ENCODE peak calls at places on chromosome 3, in ten cellular contexts. One of them, this sample, is unnamed. For H3K4me1, the result is how much of the 10 kb centered on the place peaks cover.

GRCh38 chr3:159936541-159936940 is 52.1 kb upstream of the IL12A start:
- DNase-seq in CD8-positive, alpha-beta T cell: no peak
- DNase-seq in testis: no peak
- DNase-seq in H1: no peak
- DNase-seq in cardiac muscle cell: no peak
- DNase-seq in neural progenitor cell: no peak
- DNase-seq in sigmoid colon: no peak
- DNase-seq in CD8-positive, alpha-beta memory T cell: no peak
- DNase-seq in colonic mucosa: no peak
- DNase-seq in A549: no peak
- DNase-seq in this sample: no peak

GRCh38 chr3:184489457-184489856 is 72.1 kb upstream of the EPHB3 start:
- DNase-seq in CD8-positive, alpha-beta T cell: no peak
- DNase-seq in testis: no peak
- DNase-seq in H1: no peak
- DNase-seq in cardiac muscle cell: peak
- DNase-seq in neural progenitor cell: no peak
- DNase-seq in sigmoid colon: no peak
- DNase-seq in CD8-positive, alpha-beta memory T cell: no peak
- DNase-seq in colonic mucosa: no peak
- DNase-seq in A549: no peak
- DNase-seq in this sample: no peak

GRCh38 chr3:182000454-182000853 is 288.7 kb downstream of the SOX2 start:
- DNase-seq in CD8-positive, alpha-beta T cell: no peak
- DNase-seq in testis: no peak
- DNase-seq in H1: no peak
- DNase-seq in cardiac muscle cell: no peak
- DNase-seq in neural progenitor cell: peak
- DNase-seq in sigmoid colon: no peak
- DNase-seq in CD8-positive, alpha-beta memory T cell: no peak
- DNase-seq in colonic mucosa: no peak
- DNase-seq in A549: no peak
- DNase-seq in this sample: no peak

GRCh38 chr3:38354588-38355344 is 8.2 kb downstream of the XYLB start:
- DNase-seq in CD8-positive, alpha-beta T cell: no peak
- DNase-seq in testis: no peak
- DNase-seq in H1: no peak
- DNase-seq in cardiac muscle cell: peak
- DNase-seq in neural progenitor cell: no peak
- DNase-seq in sigmoid colon: no peak
- DNase-seq in CD8-positive, alpha-beta memory T cell: no peak
- DNase-seq in colonic mucosa: peak
- DNase-seq in A549: no peak
- DNase-seq in this sample: peak

GRCh38 chr3:170429050-170429449 is 10.4 kb downstream of the CLDN11 start:
- DNase-seq in CD8-positive, alpha-beta T cell: no peak
- DNase-seq in testis: no peak
- DNase-seq in H1: no peak
- DNase-seq in cardiac muscle cell: peak
- DNase-seq in neural progenitor cell: peak
- DNase-seq in sigmoid colon: no peak
- DNase-seq in CD8-positive, alpha-beta memory T cell: no peak
- DNase-seq in colonic mucosa: no peak
- DNase-seq in A549: no peak
- DNase-seq in this sample: no peak

GRCh38 chr3:27423463-27423862 is 54.3 kb upstream of the NEK10 start:
- DNase-seq in CD8-positive, alpha-beta T cell: no peak
- DNase-seq in testis: no peak
- DNase-seq in H1: no peak
- DNase-seq in cardiac muscle cell: peak
- DNase-seq in neural progenitor cell: no peak
- DNase-seq in sigmoid colon: no peak
- DNase-seq in CD8-positive, alpha-beta memory T cell: no peak
- DNase-seq in colonic mucosa: no peak
- DNase-seq in A549: no peak
- DNase-seq in this sample: no peak

GRCh38 chr3:126553284-126553811 is 5.4 kb downstream of the C3orf22 start:
- DNase-seq in CD8-positive, alpha-beta T cell: no peak
- DNase-seq in testis: no peak
- DNase-seq in H1: no peak
- DNase-seq in cardiac muscle cell: no peak
- DNase-seq in neural progenitor cell: no peak
- DNase-seq in sigmoid colon: no peak
- DNase-seq in CD8-positive, alpha-beta memory T cell: no peak
- DNase-seq in colonic mucosa: peak
- DNase-seq in A549: no peak
- DNase-seq in this sample: no peak

GRCh38 chr3:16587047-16587702 is 18.0 kb downstream of the DAZL start:
- DNase-seq in CD8-positive, alpha-beta T cell: no peak
- DNase-seq in testis: no peak
- DNase-seq in H1: no peak
- DNase-seq in cardiac muscle cell: no peak
- DNase-seq in neural progenitor cell: peak
- DNase-seq in sigmoid colon: no peak
- DNase-seq in CD8-positive, alpha-beta memory T cell: no peak
- DNase-seq in colonic mucosa: no peak
- DNase-seq in A549: no peak
- DNase-seq in this sample: no peak

GRCh38 chr3:117719316-117719926 is 1009.8 kb downstream of the TUSC7 start:
- DNase-seq in CD8-positive, alpha-beta T cell: no peak
- DNase-seq in testis: no peak
- DNase-seq in H1: no peak
- DNase-seq in cardiac muscle cell: peak
- DNase-seq in neural progenitor cell: peak
- DNase-seq in sigmoid colon: no peak
- DNase-seq in CD8-positive, alpha-beta memory T cell: no peak
- DNase-seq in colonic mucosa: no peak
- DNase-seq in A549: peak
- DNase-seq in this sample: peak

GRCh38 chr3:126984391-126985142 is 1.7 kb downstream of the PLXNA1 start:
- DNase-seq in CD8-positive, alpha-beta T cell: no peak
- DNase-seq in testis: no peak
- DNase-seq in H1: no peak
- DNase-seq in cardiac muscle cell: no peak
- DNase-seq in neural progenitor cell: no peak
- DNase-seq in sigmoid colon: no peak
- DNase-seq in CD8-positive, alpha-beta memory T cell: no peak
- DNase-seq in colonic mucosa: no peak
- DNase-seq in A549: no peak
- DNase-seq in this sample: no peak

GRCh38 chr3:144142151-144142855 is 170.7 kb downstream of the DIPK2A start:
- DNase-seq in CD8-positive, alpha-beta T cell: no peak
- DNase-seq in testis: peak
- DNase-seq in H1: no peak
- DNase-seq in cardiac muscle cell: peak
- DNase-seq in neural progenitor cell: no peak
- DNase-seq in sigmoid colon: no peak
- DNase-seq in CD8-positive, alpha-beta memory T cell: no peak
- DNase-seq in colonic mucosa: no peak
- DNase-seq in A549: no peak
- DNase-seq in this sample: no peak

GRCh38 chr3:158845748-158846350 is 44.0 kb downstream of the MFSD1 start:
- DNase-seq in CD8-positive, alpha-beta T cell: no peak
- DNase-seq in testis: peak
- DNase-seq in H1: no peak
- DNase-seq in cardiac muscle cell: peak
- DNase-seq in neural progenitor cell: peak
- DNase-seq in sigmoid colon: no peak
- DNase-seq in CD8-positive, alpha-beta memory T cell: no peak
- DNase-seq in colonic mucosa: peak
- DNase-seq in A549: peak
- DNase-seq in this sample: peak

GRCh38 chr3:15634671-15635661 is 33.4 kb downstream of the BTD start:
- DNase-seq in CD8-positive, alpha-beta T cell: no peak
- DNase-seq in testis: peak
- DNase-seq in H1: no peak
- DNase-seq in cardiac muscle cell: peak
- DNase-seq in neural progenitor cell: no peak
- DNase-seq in sigmoid colon: peak
- DNase-seq in CD8-positive, alpha-beta memory T cell: no peak
- DNase-seq in colonic mucosa: no peak
- DNase-seq in A549: no peak
- DNase-seq in this sample: no peak

GRCh38 chr3:17162116-17162515 is 277.4 kb downstream of the PLCL2 start:
- DNase-seq in CD8-positive, alpha-beta T cell: no peak
- DNase-seq in testis: no peak
- DNase-seq in H1: no peak
- DNase-seq in cardiac muscle cell: no peak
- DNase-seq in neural progenitor cell: no peak
- DNase-seq in sigmoid colon: no peak
- DNase-seq in CD8-positive, alpha-beta memory T cell: no peak
- DNase-seq in colonic mucosa: no peak
- DNase-seq in A549: no peak
- DNase-seq in this sample: no peak

GRCh38 chr3:132347095-132347494 is 29.9 kb downstream of the ACP3 start:
- DNase-seq in CD8-positive, alpha-beta T cell: no peak
- DNase-seq in testis: no peak
- DNase-seq in H1: no peak
- DNase-seq in cardiac muscle cell: peak
- DNase-seq in neural progenitor cell: no peak
- DNase-seq in sigmoid colon: no peak
- DNase-seq in CD8-positive, alpha-beta memory T cell: no peak
- DNase-seq in colonic mucosa: no peak
- DNase-seq in A549: no peak
- DNase-seq in this sample: no peak

GRCh38 chr3:176919836-176920760 is 277.2 kb downstream of the TBL1XR1 start:
- DNase-seq in CD8-positive, alpha-beta T cell: no peak
- DNase-seq in testis: no peak
- DNase-seq in H1: no peak
- DNase-seq in cardiac muscle cell: peak
- DNase-seq in neural progenitor cell: no peak
- DNase-seq in sigmoid colon: no peak
- DNase-seq in CD8-positive, alpha-beta memory T cell: no peak
- DNase-seq in colonic mucosa: no peak
- DNase-seq in A549: no peak
- DNase-seq in this sample: no peak
- H3K4me3 ChIP-seq in CD8-positive, alpha-beta T cell: no peak
- H3K4me3 ChIP-seq in testis: no peak
- H3K4me3 ChIP-seq in H1: no peak
- H3K4me3 ChIP-seq in cardiac muscle cell: no peak
- H3K4me3 ChIP-seq in neural progenitor cell: no peak
- H3K4me3 ChIP-seq in sigmoid colon: no peak
- H3K4me3 ChIP-seq in CD8-positive, alpha-beta memory T cell: no peak
- H3K4me3 ChIP-seq in colonic mucosa: no peak
- H3K4me3 ChIP-seq in A549: no peak
- H3K4me3 ChIP-seq in this sample: no peak

DNA sequence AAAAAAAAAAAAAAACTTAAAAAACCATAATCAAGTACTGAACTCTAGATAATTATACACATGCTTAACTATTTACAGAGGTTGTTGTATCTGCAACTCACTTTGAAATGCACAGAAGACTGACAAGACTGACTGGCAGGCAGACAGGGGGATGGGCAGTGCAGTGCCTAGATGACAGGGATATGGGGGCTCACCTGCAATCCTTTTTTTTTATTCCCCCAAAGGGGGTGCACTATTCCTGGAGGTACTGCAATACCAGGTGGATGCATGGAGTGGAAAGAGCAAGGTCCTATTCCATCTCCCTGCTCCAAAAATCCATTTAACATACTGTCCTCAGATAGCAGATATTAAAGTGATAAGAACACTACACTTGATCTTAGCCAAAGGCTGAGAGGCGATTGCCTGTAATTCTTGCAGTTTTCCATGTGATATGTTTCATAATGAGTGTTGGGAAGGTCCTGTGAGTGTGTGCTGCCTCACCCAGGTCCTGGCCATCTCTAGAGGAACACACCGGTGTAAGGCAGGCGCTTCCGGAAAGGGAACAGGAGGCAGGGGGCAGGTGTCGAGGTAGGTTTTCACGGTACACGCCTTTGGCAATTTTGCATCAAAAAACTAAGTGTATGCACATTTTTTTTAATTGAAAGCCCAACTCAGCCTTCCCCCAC is 22.7 kb downstream of the SEC61A1 start:
- DNase-seq in CD8-positive, alpha-beta T cell: no peak
- DNase-seq in testis: no peak
- DNase-seq in H1: no peak
- DNase-seq in cardiac muscle cell: no peak
- DNase-seq in neural progenitor cell: no peak
- DNase-seq in sigmoid colon: no peak
- DNase-seq in CD8-positive, alpha-beta memory T cell: no peak
- DNase-seq in colonic mucosa: no peak
- DNase-seq in A549: no peak
- DNase-seq in this sample: no peak
- H3K4me1 ChIP-seq in CD8-positive, alpha-beta T cell: under half
- H3K4me1 ChIP-seq in testis: under half
- H3K4me1 ChIP-seq in H1: under half
- H3K4me1 ChIP-seq in cardiac muscle cell: under half
- H3K4me1 ChIP-seq in neural progenitor cell: under half
- H3K4me1 ChIP-seq in sigmoid colon: under half
- H3K4me1 ChIP-seq in CD8-positive, alpha-beta memory T cell: under half
- H3K4me1 ChIP-seq in colonic mucosa: under half
- H3K4me1 ChIP-seq in A549: under half
- H3K4me1 ChIP-seq in this sample: under half

GRCh38 chr3:30513374-30514152 is 92.8 kb upstream of the TGFBR2 start:
- DNase-seq in CD8-positive, alpha-beta T cell: no peak
- DNase-seq in testis: no peak
- DNase-seq in H1: no peak
- DNase-seq in cardiac muscle cell: no peak
- DNase-seq in neural progenitor cell: no peak
- DNase-seq in sigmoid colon: no peak
- DNase-seq in CD8-positive, alpha-beta memory T cell: no peak
- DNase-seq in colonic mucosa: no peak
- DNase-seq in A549: no peak
- DNase-seq in this sample: no peak
- H3K27ac ChIP-seq in CD8-positive, alpha-beta T cell: no peak
- H3K27ac ChIP-seq in testis: no peak
- H3K27ac ChIP-seq in H1: no peak
- H3K27ac ChIP-seq in cardiac muscle cell: no peak
- H3K27ac ChIP-seq in neural progenitor cell: no peak
- H3K27ac ChIP-seq in sigmoid colon: peak
- H3K27ac ChIP-seq in CD8-positive, alpha-beta memory T cell: no peak
- H3K27ac ChIP-seq in colonic mucosa: no peak
- H3K27ac ChIP-seq in A549: peak
- H3K27ac ChIP-seq in this sample: no peak

DNA sequence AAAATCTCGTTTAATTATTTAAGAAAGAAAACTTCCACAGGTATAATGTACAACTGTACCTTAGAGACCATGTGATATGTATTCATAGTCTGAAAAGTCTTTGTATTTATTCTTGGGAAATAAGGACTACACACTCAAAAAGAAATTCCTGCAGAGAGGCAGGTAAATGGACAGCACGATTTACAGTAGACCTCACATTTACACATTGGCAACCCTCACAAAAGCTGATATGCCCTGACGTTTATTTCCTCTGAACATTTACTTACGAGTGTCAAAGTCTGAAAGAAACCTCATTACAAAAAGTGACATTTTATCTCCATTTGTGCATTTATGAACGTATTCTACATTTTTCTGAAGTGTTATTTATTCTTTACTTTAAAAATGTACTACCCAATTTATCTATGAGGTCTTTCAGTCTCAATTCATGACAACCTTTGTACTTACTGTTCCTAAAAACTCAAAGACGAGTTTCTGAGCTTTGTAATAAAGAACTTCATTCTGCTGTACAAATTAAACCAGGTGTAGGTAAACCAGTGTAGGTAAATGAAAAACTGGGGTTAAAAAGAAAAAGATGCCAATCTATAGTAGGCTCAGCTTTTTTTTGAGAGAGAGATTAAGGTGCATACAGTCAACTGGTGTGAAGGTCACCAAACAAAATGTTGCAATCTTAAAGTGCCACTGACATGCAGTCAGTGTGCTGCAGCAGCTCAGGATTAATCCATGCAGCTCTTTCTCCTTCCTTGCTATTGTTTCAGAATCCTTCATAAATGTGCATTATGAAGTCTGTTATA is 44.3 kb downstream of the THRB start:
- DNase-seq in CD8-positive, alpha-beta T cell: no peak
- DNase-seq in testis: no peak
- DNase-seq in H1: no peak
- DNase-seq in cardiac muscle cell: no peak
- DNase-seq in neural progenitor cell: no peak
- DNase-seq in sigmoid colon: no peak
- DNase-seq in CD8-positive, alpha-beta memory T cell: no peak
- DNase-seq in colonic mucosa: no peak
- DNase-seq in A549: no peak
- DNase-seq in this sample: peak
- H3K4me3 ChIP-seq in CD8-positive, alpha-beta T cell: no peak
- H3K4me3 ChIP-seq in testis: no peak
- H3K4me3 ChIP-seq in H1: no peak
- H3K4me3 ChIP-seq in cardiac muscle cell: no peak
- H3K4me3 ChIP-seq in neural progenitor cell: no peak
- H3K4me3 ChIP-seq in sigmoid colon: no peak
- H3K4me3 ChIP-seq in CD8-positive, alpha-beta memory T cell: no peak
- H3K4me3 ChIP-seq in colonic mucosa: no peak
- H3K4me3 ChIP-seq in A549: no peak
- H3K4me3 ChIP-seq in this sample: no peak

This sample was measured in small intestine.